ENCODE peak calls at places on chromosome 12, in four cellular contexts. P is small intestine, I is GM12864, Q is AG04450. Z is an unnamed sample.

GRCh38 chr12:120264511-120265202 is 873 bp downstream of the PXN start:
- DNase-seq in Q (no peak), P (peak; percentile 30), I (no peak), Z (no peak)

GRCh38 chr12:5395443-5396401 is 36.2 kb upstream of the NTF3 start:
- DNase-seq in P (peak; percentile 14), Q (no peak), I (no peak), Z (no peak)

GRCh38 chr12:121181181-121181580 is 28.7 kb upstream of the P2RX4 start:
- DNase-seq in Q (no peak), I (no peak), P (no peak), Z (peak; percentile 60)

GRCh38 chr12:53798575-53798974 is 46.8 kb upstream of the CISTR start:
- DNase-seq in Q (no peak), P (no peak), I (no peak), Z (no peak)

GRCh38 chr12:10310926-10311705 is 3.4 kb downstream of the KLRD1 start:
- DNase-seq in I (no peak), Q (no peak), P (no peak), Z (peak; percentile 39)

GRCh38 chr12:47939009-47939601 is 24.3 kb upstream of the TMEM106C start:
- DNase-seq in Q (no peak), I (no peak), P (peak; percentile 99), Z (no peak)

GRCh38 chr12:14884458-14884878 is 1.2 kb downstream of the MGP start:
- DNase-seq in Q (peak; percentile 36), P (peak; percentile 39), I (peak; percentile 66), Z (peak; percentile 89)

GRCh38 chr12:10559241-10559640 is 53.6 kb downstream of the EIF2S3B start:
- DNase-seq in P (peak; percentile 31), I (no peak), Q (no peak), Z (no peak)

GRCh38 chr12:92393504-92393903 is 247.9 kb upstream of the BTG1 start:
- DNase-seq in Q (no peak), I (no peak), P (no peak), Z (no peak)

GRCh38 chr12:29599397-29599796 is 101.9 kb upstream of the OVCH1 start:
- DNase-seq in P (no peak), I (no peak), Q (no peak), Z (peak; percentile 27)

GRCh38 chr12:108681317-108681716 is 47.6 kb upstream of the SELPLG start:
- DNase-seq in P (no peak), Q (no peak), I (no peak), Z (no peak)

GRCh38 chr12:120841525-120841924 is 62.6 kb downstream of the SPPL3 start:
- DNase-seq in Q (no peak), P (no peak), I (no peak), Z (no peak)

GRCh38 chr12:26338574-26339572 is 143.5 kb downstream of the SSPN start:
- DNase-seq in Q (no peak), I (no peak), P (no peak), Z (no peak)

GRCh38 chr12:92928431-92928961 is 599 bp downstream of the EEA1 start:
- DNase-seq in I (no peak), P (peak; percentile 37), Q (no peak), Z (no peak)

GRCh38 chr12:108561852-108562347 is 496 bp upstream of the ISCU start:
- DNase-seq in P (no peak), Q (no peak), I (no peak), Z (peak; percentile 14)

GRCh38 chr12:1797011-1797901 is 23.1 kb upstream of the LRTM2 start:
- DNase-seq in P (peak; percentile 60), Q (no peak), I (no peak), Z (no peak)

GRCh38 chr12:3594966-3595365 is 104.0 kb downstream of the PRMT8 start:
- DNase-seq in Q (no peak), I (no peak), P (no peak), Z (no peak)

GRCh38 chr12:120640840-120641833 is 711 bp downstream of the CABP1 start:
- DNase-seq in Q (no peak), P (peak; percentile 57), I (no peak), Z (peak; percentile 60)

GRCh38 chr12:38508246-38508645 is 191.7 kb downstream of the ALG10B start:
- DNase-seq in Q (no peak), I (no peak), P (no peak), Z (no peak)

GRCh38 chr12:93419388-93420034 is 22.2 kb downstream of the UBE2N start:
- DNase-seq in I (no peak), P (peak; percentile 65), Q (no peak), Z (peak; percentile 79)

GRCh38 chr12:100668939-100669536 is 95.6 kb downstream of the GAS2L3 start:
- DNase-seq in I (peak; percentile 10), Q (peak; percentile 16), P (peak; percentile 79), Z (peak; percentile 67)

GRCh38 chr12:42396473-42397259 is 70.7 kb downstream of the PPHLN1 start:
- DNase-seq in P (no peak), I (no peak), Q (no peak), Z (no peak)

GRCh38 chr12:65699251-65699650 is 125.0 kb upstream of the HMGA2 start:
- DNase-seq in P (no peak), I (no peak), Q (no peak), Z (peak; percentile 71)

GRCh38 chr12:14431990-14432389 is 66.5 kb downstream of the ATF7IP start:
- DNase-seq in Q (no peak), P (no peak), I (no peak), Z (no peak)

GRCh38 chr12:54405106-54405505 is 14.0 kb downstream of the ITGA5 start:
- DNase-seq in I (no peak), P (no peak), Q (no peak), Z (no peak)

GRCh38 chr12:56221233-56221756 is 427 bp downstream of the RNF41 start:
- DNase-seq in I (no peak), P (peak; percentile 32), Q (peak; percentile 46), Z (peak; percentile 66)

GRCh38 chr12:67957383-67957782 is 31.9 kb upstream of the IFNG-AS1 start:
- DNase-seq in P (no peak), Q (no peak), I (no peak), Z (no peak)

GRCh38 chr12:78038541-78038940 is 207.8 kb downstream of the NAV3 start:
- DNase-seq in P (no peak), I (no peak), Q (no peak), Z (no peak)

GRCh38 chr12:3713483-3713882 is 39.4 kb downstream of the CRACR2A start:
- DNase-seq in Q (no peak), I (no peak), P (no peak), Z (no peak)

GRCh38 chr12:17652436-17652835 is 437.6 kb downstream of the RERGL start:
- DNase-seq in I (no peak), P (no peak), Q (no peak), Z (no peak)

DNA sequence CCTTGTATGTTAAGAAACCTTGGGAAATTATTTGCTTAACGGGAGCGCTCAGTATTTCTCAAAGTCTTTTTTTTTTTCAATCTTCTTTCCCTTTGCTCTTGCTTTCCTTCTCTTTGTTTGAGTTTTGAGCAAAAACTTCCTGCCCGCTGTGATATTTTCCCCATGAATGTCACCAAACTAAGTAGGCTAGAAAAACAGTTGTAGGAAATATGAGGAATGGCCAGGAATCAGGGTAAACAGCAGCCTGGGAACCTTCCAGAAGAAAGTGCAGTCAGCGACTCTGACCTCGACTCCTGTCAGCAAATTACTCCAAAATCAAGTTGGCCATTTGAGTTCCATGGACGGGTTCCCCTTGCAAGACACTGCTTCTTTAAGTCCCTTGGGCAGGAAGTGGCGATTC is 11.6 kb upstream of the RFLNA start:
- DNase-seq in P (no peak), I (no peak), Q (no peak), Z (no peak)
- H3K4me3 ChIP-seq in P (no peak overlapping the region), I (no peak overlapping the region), Q (no peak overlapping the region), Z (no peak overlapping the region)

GRCh38 chr12:106672308-106673085 is 89.7 kb downstream of the RFX4 start:
- DNase-seq in P (no peak), Q (no peak), I (no peak), Z (no peak)
- H3K4me3 ChIP-seq in P (no peak overlapping the region), Q (no peak overlapping the region), I (no peak overlapping the region), Z (no peak overlapping the region)

DNA sequence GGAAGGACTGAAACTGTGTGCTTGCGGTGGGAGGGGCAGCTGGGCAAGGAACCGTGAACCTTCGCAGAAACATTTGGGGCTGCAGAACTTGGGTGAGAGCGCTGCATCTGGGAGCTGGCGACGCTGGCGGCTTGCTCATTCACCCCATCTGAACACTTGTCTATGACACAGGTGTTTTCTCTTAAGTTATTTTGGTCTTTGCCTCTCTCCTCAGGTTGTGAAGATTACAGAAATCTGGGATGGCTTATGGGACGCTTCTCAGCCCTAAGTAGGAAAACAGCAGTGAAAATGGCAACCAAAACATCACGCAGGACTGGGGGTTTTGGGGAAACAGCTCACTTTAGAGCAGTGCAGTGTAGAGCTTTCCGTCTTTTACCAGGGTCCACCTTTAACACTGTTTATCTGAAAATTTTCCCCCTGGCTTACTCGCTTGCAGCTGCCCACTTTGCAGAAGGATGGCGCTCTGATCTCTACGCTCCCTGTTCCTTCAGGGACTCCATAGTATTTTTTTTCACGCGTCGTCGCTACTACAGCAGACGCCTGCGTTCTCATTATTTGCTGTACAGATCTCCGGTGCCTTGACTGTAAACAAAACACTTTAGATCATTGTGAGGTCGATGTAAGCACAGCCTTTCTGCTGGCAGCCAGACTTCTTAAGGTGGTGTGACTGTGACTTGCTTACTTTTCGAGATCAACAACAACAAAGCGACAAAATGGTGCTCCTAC is 2.7 kb upstream of the CDKN1B start:
- DNase-seq in P (peak; percentile 65), Q (no peak), I (no peak), Z (peak; percentile 55)
- H3K4me3 ChIP-seq in P (peak overlapping the region; percentile 43), Q (peak overlapping the region; percentile 33), I (peak overlapping the region; percentile 92), Z (peak overlapping the region; percentile 42)

GRCh38 chr12:7694556-7694955 is 1.0 kb downstream of the GDF3 start:
- DNase-seq in I (no peak), Q (no peak), P (no peak), Z (no peak)
- H3K4me3 ChIP-seq in I (no peak overlapping the region), Q (no peak overlapping the region), P (no peak overlapping the region), Z (no peak overlapping the region)

DNA sequence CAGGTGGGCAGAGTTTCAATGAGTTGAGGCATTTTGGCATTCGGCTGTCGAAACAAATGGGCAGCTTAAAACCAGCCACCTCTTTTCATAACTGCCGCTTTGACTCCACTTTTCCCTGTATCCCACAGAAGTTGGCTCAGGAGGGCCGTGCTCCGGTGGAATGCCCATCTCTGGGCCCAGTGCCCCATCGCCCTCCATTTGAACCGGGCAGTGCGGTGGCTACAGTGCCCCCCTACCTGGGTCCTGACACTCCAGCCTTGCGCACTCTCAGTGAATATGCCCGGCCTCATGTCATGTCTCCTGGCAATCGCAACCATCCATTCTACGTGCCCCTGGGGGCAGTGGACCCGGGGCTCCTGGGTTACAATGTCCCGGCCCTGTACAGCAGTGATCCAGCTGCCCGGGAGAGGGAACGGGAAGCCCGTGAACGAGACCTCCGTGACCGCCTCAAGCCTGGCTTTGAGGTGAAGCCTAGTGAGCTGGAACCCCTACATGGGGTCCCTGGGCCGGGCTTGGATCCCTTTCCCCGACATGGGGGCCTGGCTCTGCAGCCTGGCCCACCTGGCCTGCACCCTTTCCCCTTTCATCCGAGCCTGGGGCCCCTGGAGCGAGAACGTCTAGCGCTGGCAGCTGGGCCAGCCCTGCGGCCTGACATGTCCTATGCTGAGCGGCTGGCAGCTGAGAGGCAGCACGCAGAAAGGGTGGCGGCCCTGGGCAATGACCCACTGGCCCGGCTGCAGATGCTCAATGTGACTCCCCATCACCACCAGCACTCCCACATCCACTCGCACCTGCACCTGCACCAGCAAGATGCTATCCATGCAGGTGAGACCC is 5.0 kb upstream of the RNU7-1 start:
- DNase-seq in Q (no peak), P (no peak), I (no peak), Z (no peak)
- H3K4me3 ChIP-seq in Q (peak overlapping the region; percentile 61), P (no peak overlapping the region), I (peak overlapping the region; percentile 82), Z (peak overlapping the region; percentile 59)

Z was measured in fibroblast of villous mesenchyme.